ENCODE peak calls at places on chromosomes 2 and 18, in five cellular contexts. F is AG04449, P is IMR-90, L is left ventricle myocardium inferior, N is cardiac muscle cell. B is an unnamed sample.

GRCh38 chr2:74549685-74549971 is 4.1 kb downstream of the LOXL3 start:
- DNase-seq in P (no peak), F (no peak), N (no peak), L (no peak), B (no peak)

GRCh38 chr18:7904529-7904928 is 337.4 kb downstream of the PTPRM start:
- DNase-seq in N (no peak), P (peak; percentile 95), L (no peak), F (no peak), B (peak; percentile 89)

GRCh38 chr2:121640380-121641326 is 8.6 kb downstream of the CLASP1 start:
- DNase-seq in F (no peak), L (no peak), P (no peak), N (no peak), B (no peak)

GRCh38 chr18:58544616-58545337 is 84.1 kb downstream of the ALPK2 start:
- DNase-seq in N (no peak), P (no peak), F (no peak), L (no peak), B (no peak)

GRCh38 chr2:102084651-102085050 is 57.9 kb upstream of the IL1R1 start:
- DNase-seq in N (no peak), L (no peak), P (no peak), F (no peak), B (peak; percentile 36)

GRCh38 chr2:30217644-30218361 is 13.5 kb upstream of the LBH start:
- DNase-seq in P (no peak), F (no peak), N (no peak), L (no peak), B (no peak)

GRCh38 chr2:176781570-176782217 is 430.9 kb upstream of the HNRNPA3 start:
- DNase-seq in P (no peak), L (no peak), N (no peak), F (no peak), B (no peak)

GRCh38 chr2:234291765-234292204 is 205.1 kb downstream of the ARL4C start:
- DNase-seq in F (peak; percentile 60), P (peak; percentile 77), N (no peak), L (peak; percentile 46), B (peak; percentile 69)

GRCh38 chr18:76471593-76471992 is 23.4 kb downstream of the ZNF516 start:
- DNase-seq in N (no peak), L (no peak), P (no peak), F (no peak), B (no peak)

GRCh38 chr2:83565231-83566025 is 893.7 kb downstream of the SUCLG1 start:
- DNase-seq in F (no peak), P (no peak), N (no peak), L (no peak), B (no peak)

GRCh38 chr18:72692595-72692994 is 148.5 kb upstream of the CBLN2 start:
- DNase-seq in N (no peak), F (no peak), P (no peak), L (no peak), B (no peak)

GRCh38 chr2:149817206-149817605 is 229.6 kb upstream of the MMADHC start:
- DNase-seq in L (no peak), N (no peak), P (no peak), F (no peak), B (peak; percentile 60)

GRCh38 chr2:127044977-127045654 is 61.8 kb downstream of the BIN1 start:
- DNase-seq in N (no peak), L (no peak), P (no peak), F (no peak), B (no peak)

GRCh38 chr18:79395761-79396404 is at the start of gene NFATC1:
- DNase-seq in N (peak; percentile 90), F (no peak), P (peak; percentile 67), L (peak; percentile 86), B (peak; percentile 65)

GRCh38 chr18:24875286-24875685 is 414.8 kb downstream of the HRH4 start:
- DNase-seq in P (no peak), L (no peak), F (no peak), N (no peak), B (no peak)

GRCh38 chr18:26520974-26521373 is 27.4 kb downstream of the KCTD1 start:
- DNase-seq in F (no peak), N (no peak), P (no peak), L (no peak), B (no peak)

GRCh38 chr2:50514881-50515280 is 517.1 kb downstream of the NRXN1 start:
- DNase-seq in N (no peak), L (no peak), P (no peak), F (no peak), B (no peak)

GRCh38 chr2:39150102-39150562 is 29.3 kb upstream of the SOS1 start:
- DNase-seq in F (no peak), L (no peak), P (no peak), N (no peak), B (no peak)

GRCh38 chr2:128438586-128438985 is 119.9 kb upstream of the HS6ST1 start:
- DNase-seq in F (no peak), L (no peak), P (no peak), N (no peak), B (no peak)

GRCh38 chr2:8684421-8684884 is 2.6 kb downstream of the ID2 start:
- DNase-seq in N (peak; percentile 61), F (no peak), L (no peak), P (peak; percentile 47), B (peak; percentile 42)

GRCh38 chr2:130336150-130336876 is 6.4 kb upstream of the IMP4 start:
- DNase-seq in F (no peak), N (peak; percentile 6), L (no peak), P (no peak), B (no peak)

GRCh38 chr2:114082731-114083433 is 193.0 kb downstream of the ACTR3 start:
- DNase-seq in N (no peak), F (no peak), L (no peak), P (no peak), B (no peak)

GRCh38 chr2:38178556-38179419 is 102.8 kb upstream of the CYP1B1 start:
- DNase-seq in F (peak; percentile 38), L (no peak), N (no peak), P (peak; percentile 68), B (peak; percentile 92)

GRCh38 chr18:24128700-24129099 is 10.2 kb upstream of the CABYR start:
- DNase-seq in L (no peak), F (no peak), N (no peak), P (peak; percentile 37), B (no peak)

GRCh38 chr2:163185160-163185559 is 346.6 kb upstream of the KCNH7 start:
- DNase-seq in F (no peak), N (no peak), P (no peak), L (no peak), B (no peak)

GRCh38 chr18:66993492-66993891 is 389.6 kb upstream of the CDH19 start:
- DNase-seq in N (no peak), P (no peak), L (no peak), F (no peak), B (no peak)

GRCh38 chr18:28075501-28075900 is 101.4 kb downstream of the CDH2 start:
- DNase-seq in L (no peak), F (no peak), P (no peak), N (no peak), B (no peak)

GRCh38 chr2:121375621-121376159 is 90.7 kb upstream of the TFCP2L1 start:
- DNase-seq in N (no peak), L (no peak), P (peak; percentile 69), F (no peak), B (peak; percentile 67)

GRCh38 chr2:129152514-129152913 is 827.0 kb upstream of the RAB6C start:
- DNase-seq in N (no peak), F (no peak), P (no peak), L (no peak), B (no peak)

GRCh38 chr2:258933-259332 is 4.9 kb downstream of the SH3YL1 start:
- DNase-seq in P (no peak), L (no peak), N (no peak), F (no peak), B (no peak)

GRCh38 chr2:12717988-12718661 is 1.4 kb downstream of the TRIB2 start:
- DNase-seq in L (no peak), N (peak; percentile 51), F (no peak), P (peak; percentile 27), B (peak; percentile 32)

GRCh38 chr2:213763358-213763757 is 479.1 kb downstream of the SPAG16 start:
- DNase-seq in P (no peak), L (no peak), N (no peak), F (no peak), B (no peak)

GRCh38 chr2:213764849-213765248 is 480.6 kb downstream of the SPAG16 start:
- DNase-seq in N (no peak), L (no peak), P (no peak), F (no peak), B (no peak)

GRCh38 chr2:213763963-213764362 is 479.7 kb downstream of the SPAG16 start:
- DNase-seq in N (no peak), P (no peak), L (no peak), F (no peak), B (no peak)

GRCh38 chr2:213766465-213766891 is 482.2 kb downstream of the SPAG16 start:
- DNase-seq in L (no peak), F (no peak), N (peak; percentile 85), P (no peak), B (no peak)

DNA sequence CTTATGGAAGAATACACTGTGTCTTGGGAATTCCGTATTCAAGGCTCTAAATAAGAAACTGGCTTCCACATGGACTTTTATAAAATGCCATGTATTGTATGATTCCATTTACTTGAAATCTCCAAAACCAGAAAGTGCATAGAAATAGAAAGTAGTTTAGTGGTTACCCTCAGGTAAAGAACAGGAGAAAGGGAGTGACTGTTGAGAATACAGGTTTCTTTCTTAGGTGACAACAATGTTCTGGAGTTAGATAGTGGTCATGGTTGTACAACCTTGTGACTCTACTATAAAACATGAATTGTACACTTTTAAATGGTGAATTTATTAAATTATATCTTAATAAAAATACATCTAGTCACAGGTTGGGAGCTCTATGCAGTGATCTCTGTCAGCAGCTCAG is 481.8 kb downstream of the SPAG16 start:
- DNase-seq in N (no peak), P (no peak), F (no peak), L (no peak), B (no peak)
- H3K4me3 ChIP-seq in N (no peak overlapping the region), P (no peak overlapping the region), F (no peak overlapping the region), L (no peak overlapping the region), B (no peak overlapping the region)

GRCh38 chr2:216412022-216412999 is at the start of gene SMARCAL1:
- DNase-seq in P (peak; percentile 97), L (peak; percentile 99), N (peak; percentile 99), F (peak; percentile 81), B (peak; percentile 98)
- TF ChIP-seq CTCF in P (no peak), L (no peak), N (no peak), F (no peak), B (no peak)

GRCh38 chr2:69833752-69834151 is 4.3 kb downstream of the GMCL1 start:
- DNase-seq in N (no peak), P (no peak), F (no peak), L (no peak), B (no peak)
- H3K4me3 ChIP-seq in N (no peak overlapping the region), P (no peak overlapping the region), F (no peak overlapping the region), L (no peak overlapping the region), B (no peak overlapping the region)

GRCh38 chr2:238238766-238239551 is 879 bp downstream of the HES6 start:
- DNase-seq in L (no peak), P (no peak), F (no peak), N (no peak), B (no peak)

GRCh38 chr2:238239872-238240760 is at the start of gene HES6:
- DNase-seq in F (no peak), P (peak; percentile 82), N (peak; percentile 96), L (peak; percentile 90), B (peak; percentile 88)

GRCh38 chr2:238238311-238238765 is 1.5 kb downstream of the HES6 start:
- DNase-seq in L (no peak), N (no peak), P (no peak), F (no peak), B (no peak)

GRCh38 chr2:238240761-238241711 is 1.2 kb upstream of the HES6 start:
- DNase-seq in N (peak; percentile 86), F (no peak), P (no peak), L (peak; percentile 61), B (peak; percentile 44)

GRCh38 chr2:238239552-238239871 is 326 bp downstream of the HES6 start:
- DNase-seq in P (no peak), L (no peak), N (peak; percentile 56), F (no peak), B (no peak)
- TF ChIP-seq CTCF in P (no peak), L (no peak), N (no peak), F (no peak), B (no peak)